ENCODE peak calls at places on chromosomes 2 and 18, in five cellular contexts. C is sigmoid colon; N is heart right ventricle; K is CD4-positive, alpha-beta T cell; J is tibial artery. L is an unnamed sample.

GRCh38 chr2:46689993-46690392 is 210.6 kb downstream of the TMEM247 start:
- DNase-seq in K (no peak), N (no peak), C (no peak), J (no peak), L (no peak)

GRCh38 chr2:187360286-187360685 is 87.8 kb downstream of the CALCRL start:
- DNase-seq in J (no peak), K (no peak), C (no peak), N (no peak), L (no peak)

GRCh38 chr2:10241641-10242430 is 60.9 kb upstream of the HPCAL1 start:
- DNase-seq in C (peak; percentile 60), K (no peak), N (no peak), J (no peak), L (no peak)

GRCh38 chr2:62305421-62306176 is 109.7 kb downstream of the B3GNT2 start:
- DNase-seq in K (no peak), C (no peak), N (no peak), J (no peak), L (no peak)

GRCh38 chr2:197914778-197915177 is 110.4 kb downstream of the PLCL1 start:
- DNase-seq in N (no peak), J (no peak), C (no peak), K (no peak), L (no peak)

GRCh38 chr2:152730591-152731333 is 12.3 kb downstream of the ARL6IP6 start:
- DNase-seq in C (no peak), K (no peak), N (no peak), J (no peak), L (no peak)

GRCh38 chr2:240921319-240922233 is 15.4 kb downstream of the CROCC2 start:
- DNase-seq in N (peak; percentile 57), C (peak; percentile 76), K (no peak), J (peak; percentile 76), L (peak; percentile 10)

GRCh38 chr2:181007086-181007837 is 26.9 kb downstream of the UBE2E3 start:
- DNase-seq in K (no peak), N (no peak), J (no peak), C (no peak), L (no peak)

GRCh38 chr2:68411397-68412126 is 46.5 kb downstream of the PLEK start:
- DNase-seq in N (no peak), J (no peak), C (no peak), K (no peak), L (no peak)

GRCh38 chr2:210756821-210757220 is 200.4 kb downstream of the CPS1 start:
- DNase-seq in K (no peak), N (no peak), J (no peak), C (no peak), L (no peak)

GRCh38 chr2:128780434-128781080 is 461.9 kb upstream of the HS6ST1 start:
- DNase-seq in N (no peak), J (peak; percentile 8), K (no peak), C (peak; percentile 22), L (no peak)

GRCh38 chr18:23970161-23971153 is 44.1 kb upstream of the TTC39C start:
- DNase-seq in C (no peak), N (no peak), K (peak; percentile 57), J (no peak), L (peak; percentile 35)

GRCh38 chr2:121189011-121189410 is 96.0 kb downstream of the TFCP2L1 start:
- DNase-seq in N (no peak), J (peak; percentile 62), K (no peak), C (peak; percentile 46), L (no peak)

GRCh38 chr18:54238181-54238936 is 13.9 kb upstream of the MBD2 start:
- DNase-seq in K (no peak), J (no peak), C (no peak), N (no peak), L (no peak)

GRCh38 chr2:238236571-238236970 is 3.3 kb downstream of the HES6 start:
- DNase-seq in N (no peak), K (no peak), C (peak; percentile 39), J (no peak), L (no peak)

GRCh38 chr18:77089796-77090285 is 42.7 kb downstream of the MBP start:
- DNase-seq in K (no peak), C (no peak), N (no peak), J (no peak), L (no peak)

GRCh38 chr2:120379916-120380893 is 34.3 kb downstream of the INHBB start:
- DNase-seq in J (no peak), K (no peak), C (no peak), N (no peak), L (no peak)

GRCh38 chr2:208265371-208265806 is 666 bp upstream of the PIKFYVE start:
- DNase-seq in K (peak; percentile 34), C (no peak), N (no peak), J (no peak), L (no peak)

GRCh38 chr2:188978291-188979081 is 4.3 kb downstream of the COL3A1 start:
- DNase-seq in C (no peak), N (no peak), K (no peak), J (peak; percentile 43), L (no peak)

GRCh38 chr2:10329880-10330699 is 27.4 kb downstream of the HPCAL1 start:
- DNase-seq in N (no peak), K (peak; percentile 47), C (no peak), J (no peak), L (no peak)

GRCh38 chr18:23311346-23312103 is 141.6 kb upstream of the RIOK3 start:
- DNase-seq in C (no peak), N (peak; percentile 30), K (no peak), J (peak; percentile 87), L (no peak)

GRCh38 chr18:12009581-12010140 is 28.4 kb downstream of the IMPA2 start:
- DNase-seq in N (no peak), J (no peak), C (no peak), K (no peak), L (no peak)

GRCh38 chr2:119290859-119291587 is 67.4 kb downstream of the STEAP3 start:
- DNase-seq in C (peak; percentile 75), J (no peak), N (peak; percentile 86), K (peak; percentile 57), L (peak; percentile 37)

GRCh38 chr2:219636941-219637841 is 9.8 kb downstream of the SLC4A3 start:
- DNase-seq in K (no peak), J (peak; percentile 11), C (no peak), N (no peak), L (no peak)

GRCh38 chr2:219637842-219638185 is 10.4 kb downstream of the SLC4A3 start:
- DNase-seq in J (peak; percentile 13), N (no peak), K (no peak), C (no peak), L (no peak)

GRCh38 chr2:219638948-219639341 is 11.5 kb downstream of the SLC4A3 start:
- DNase-seq in C (peak; percentile 54), K (no peak), N (no peak), J (peak; percentile 5), L (no peak)

GRCh38 chr2:219639356-219639755 is 11.9 kb downstream of the SLC4A3 start:
- DNase-seq in C (peak; percentile 55), J (peak; percentile 14), K (no peak), N (no peak), L (no peak)

DNA sequence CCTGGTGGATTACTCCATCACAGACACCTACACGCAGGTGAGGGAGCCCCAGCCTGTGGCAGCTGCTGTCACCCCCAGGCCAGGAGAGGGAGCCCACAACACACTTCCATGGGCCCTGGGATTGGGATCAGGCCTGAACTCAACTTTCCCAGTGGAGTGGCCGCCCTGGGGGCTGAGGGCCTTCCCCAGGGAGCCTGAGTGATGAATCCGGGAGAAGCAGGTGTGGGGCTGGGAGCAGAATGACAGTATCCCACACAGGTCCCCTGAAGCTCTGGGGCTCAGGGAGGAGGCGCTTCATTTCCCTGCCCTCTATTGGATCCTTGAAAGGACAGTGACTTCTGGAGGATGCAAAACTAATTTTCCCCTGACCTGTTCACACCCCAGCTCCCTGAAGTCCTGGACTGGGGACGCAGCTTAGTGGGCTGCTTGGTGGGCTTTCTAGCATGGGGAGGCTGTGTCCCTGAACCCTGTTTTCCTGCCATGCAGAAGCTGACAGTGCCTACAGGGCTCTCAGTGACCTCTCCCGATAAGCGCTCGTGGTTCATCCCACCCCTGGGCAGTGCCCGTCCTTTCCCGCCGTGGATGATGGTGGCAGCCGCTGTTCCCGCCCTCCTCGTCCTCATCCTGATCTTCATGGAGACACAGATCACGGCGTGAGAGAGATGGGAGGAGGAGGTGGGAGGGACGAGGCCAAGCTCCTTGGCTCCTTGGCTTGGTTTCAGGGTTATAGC is 11.0 kb downstream of the SLC4A3 start:
- DNase-seq in C (peak; percentile 53), N (no peak), K (no peak), J (peak; percentile 18), L (no peak)
- TF ChIP-seq CTCF in C (no peak), N (peak; percentile 30), K (no peak), J (no peak), L (no peak)

GRCh38 chr2:19697131-19697530 is 204.7 kb downstream of the TTC32 start:
- DNase-seq in C (no peak), K (no peak), J (no peak), N (no peak), L (no peak)
- TF ChIP-seq CTCF in C (no peak), K (no peak), J (no peak), N (no peak), L (no peak)

DNA sequence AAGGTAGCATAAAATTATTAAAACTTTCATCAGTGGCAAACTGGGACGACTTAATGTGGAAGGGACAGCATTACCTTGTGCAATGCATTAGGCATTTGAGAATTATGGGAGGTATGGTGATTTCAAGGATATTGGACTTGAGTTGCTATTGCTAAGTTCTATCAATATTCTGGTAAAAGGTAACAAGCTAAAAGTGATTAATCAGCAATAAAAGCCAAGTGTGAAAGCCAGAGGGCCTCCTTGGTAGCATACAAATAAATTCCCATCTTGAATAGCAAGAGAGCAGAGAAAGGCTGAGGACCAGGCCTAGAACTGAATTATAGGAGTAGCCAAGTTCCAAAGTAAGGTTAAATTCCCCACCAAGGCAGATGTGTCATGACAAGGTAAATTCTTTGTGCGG is 74.2 kb upstream of the KCNH7 start:
- DNase-seq in N (no peak), C (no peak), J (no peak), K (no peak), L (no peak)
- TF ChIP-seq CTCF in N (no peak), C (no peak), J (no peak), K (no peak), L (no peak)

GRCh38 chr2:20229322-20230201 is 4.6 kb upstream of the SDC1 start:
- DNase-seq in K (no peak), C (no peak), N (no peak), J (no peak), L (no peak)

GRCh38 chr2:20231159-20231558 is 6.2 kb upstream of the SDC1 start:
- DNase-seq in C (no peak), N (no peak), J (no peak), K (no peak), L (no peak)

GRCh38 chr2:20225294-20226151 is 593 bp upstream of the SDC1 start:
- DNase-seq in N (peak; percentile 39), J (peak; percentile 21), K (no peak), C (peak; percentile 63), L (peak; percentile 33)

GRCh38 chr2:20226152-20226545 is 1.2 kb upstream of the SDC1 start:
- DNase-seq in C (peak; percentile 36), N (no peak), K (no peak), J (no peak), L (no peak)

DNA sequence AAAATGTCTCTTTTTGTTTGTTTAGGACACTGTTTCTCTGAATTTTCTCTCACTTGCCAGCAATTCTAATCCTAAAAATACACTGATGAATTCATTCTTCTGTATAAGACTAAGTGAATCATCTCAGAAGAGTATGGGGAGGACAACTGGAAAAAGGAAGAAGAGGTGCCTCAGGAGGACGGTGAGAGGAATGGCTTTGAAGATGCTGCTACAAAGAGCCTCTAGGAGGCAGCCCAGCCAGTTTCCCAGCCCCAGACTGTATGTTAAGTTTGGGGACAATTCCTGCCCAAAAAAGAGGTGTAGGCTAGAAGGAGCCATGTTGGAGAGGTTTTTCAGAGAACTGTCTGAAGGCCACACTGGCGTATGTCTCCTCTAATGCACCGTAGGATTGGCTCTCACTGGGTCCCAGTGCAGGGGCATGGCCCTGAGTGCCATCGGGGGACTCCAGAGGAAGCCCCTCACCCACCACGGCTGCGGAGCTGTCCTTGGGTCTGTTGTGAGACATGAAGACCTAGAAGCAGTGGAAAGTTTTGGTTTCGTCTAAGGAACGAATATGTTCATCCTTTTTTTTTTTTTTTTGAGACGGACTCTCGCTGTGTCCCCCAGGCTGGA is 3.1 kb upstream of the SDC1 start:
- DNase-seq in J (no peak), N (no peak), C (no peak), K (no peak), L (no peak)
- TF ChIP-seq CTCF in J (no peak), N (no peak), C (no peak), K (no peak), L (no peak)

L was measured in activated B cell treated with CpG ODN at 0.5 μM for 24 hours.